ENCODE peak calls at places on chromosomes 6 and 20, in ten cellular contexts. H is GF-D8; U is CD8-positive, alpha-beta T cell; Y is ELR; S is T-helper 9 cell; Q is AG09319; B is bronchial epithelial cell; D is activated T-helper 1 cell treated with anti-CD3 and anti-CD28 coated beads, Interleukin-12 subunit alpha, Interleukin-12 subunit beta, Interleukin-2, Interleukin-4 antibody, amounts not matched to agents 30 ng/mL and 10 ng/mL and 1 ng/mL, durations not matched to agents 14 hours and 24 hours and 36 hours; V is lower leg skin; F is heart left ventricle. M is an unnamed sample.

GRCh38 chr6:20655317-20655716 is 121.1 kb downstream of the CDKAL1 start:
- DNase-seq in V (no peak), S (no peak), Y (peak; percentile 48), D (no peak), H (no peak), U (no peak), F (no peak), B (peak; percentile 40), Q (no peak), M (no peak)

GRCh38 chr6:139325686-139326085 is 33.9 kb upstream of the TXLNB start:
- DNase-seq in S (no peak), V (no peak), Y (no peak), U (no peak), F (no peak), B (no peak), H (no peak), Q (no peak), D (no peak), M (no peak)

GRCh38 chr20:33232486-33233072 is 3.2 kb upstream of the BPIFA1 start:
- DNase-seq in B (no peak), U (no peak), H (no peak), D (no peak), S (no peak), F (no peak), Q (no peak), Y (no peak), V (no peak), M (no peak)

GRCh38 chr6:142242269-142242668 is 59.5 kb upstream of the ADGRG6 start:
- DNase-seq in H (no peak), D (no peak), V (no peak), S (no peak), B (no peak), U (no peak), Q (no peak), F (no peak), Y (peak; percentile 6), M (no peak)

GRCh38 chr6:166515072-166515810 is 71.2 kb downstream of the RAMACL start:
- DNase-seq in Y (peak; percentile 79), V (peak; percentile 85), U (no peak), F (no peak), B (peak; percentile 85), H (no peak), S (no peak), D (no peak), Q (peak; percentile 28), M (peak; percentile 21)

GRCh38 chr20:1536893-1537730 is 20.4 kb downstream of the SIRPD start:
- DNase-seq in D (no peak), F (peak; percentile 61), B (no peak), U (no peak), H (peak; percentile 17), Y (no peak), V (no peak), S (no peak), Q (no peak), M (no peak)

GRCh38 chr6:163579880-163580295 is 165.4 kb downstream of the QKI start:
- DNase-seq in V (no peak), B (peak; percentile 46), S (no peak), Q (no peak), H (no peak), D (no peak), Y (no peak), F (no peak), U (no peak), M (peak; percentile 10)

GRCh38 chr20:37453288-37453687 is 67.8 kb upstream of the NNAT start:
- DNase-seq in B (no peak), F (no peak), V (no peak), U (no peak), H (no peak), Y (no peak), Q (no peak), D (no peak), S (no peak), M (no peak)

GRCh38 chr6:10362300-10362699 is 52.6 kb downstream of the TFAP2A start:
- DNase-seq in Y (no peak), D (no peak), Q (no peak), V (no peak), U (no peak), H (no peak), B (no peak), F (no peak), S (no peak), M (no peak)

GRCh38 chr20:41436679-41437078 is 70.1 kb upstream of the EMILIN3 start:
- DNase-seq in S (no peak), V (no peak), H (peak; percentile 56), F (no peak), B (peak; percentile 6), Q (peak; percentile 22), D (no peak), U (no peak), Y (peak; percentile 91), M (peak; percentile 27)

GRCh38 chr20:32457476-32457986 is 99.4 kb downstream of the ASXL1 start:
- DNase-seq in V (no peak), S (no peak), Q (peak; percentile 23), Y (peak; percentile 79), F (peak; percentile 75), H (no peak), B (peak; percentile 22), D (no peak), U (no peak), M (no peak)

GRCh38 chr6:15626878-15627683 is 35.7 kb downstream of the DTNBP1 start:
- DNase-seq in B (no peak), F (no peak), V (no peak), D (no peak), H (no peak), Y (no peak), Q (no peak), S (no peak), U (no peak), M (no peak)

GRCh38 chr20:35009665-35010328 is 54.1 kb downstream of the MYH7B start:
- DNase-seq in S (no peak), B (no peak), F (no peak), U (peak; percentile 29), D (no peak), H (no peak), V (peak; percentile 74), Q (no peak), Y (no peak), M (no peak)

GRCh38 chr6:72212686-72213085 is 326.3 kb downstream of the RIMS1 start:
- DNase-seq in Y (no peak), F (no peak), D (no peak), U (no peak), V (no peak), H (no peak), S (no peak), B (no peak), Q (no peak), M (no peak)

GRCh38 chr6:82441047-82441770 is 77.6 kb downstream of the TPBG start:
- DNase-seq in Y (no peak), D (no peak), V (no peak), S (no peak), U (no peak), B (no peak), F (no peak), H (no peak), Q (no peak), M (no peak)

GRCh38 chr20:10239954-10240353 is 21.3 kb downstream of the SNAP25 start:
- DNase-seq in F (no peak), S (no peak), Q (no peak), H (no peak), V (no peak), U (no peak), D (no peak), Y (peak; percentile 39), B (peak; percentile 93), M (peak; percentile 8)

M was measured in fibroblast of the conjunctiva.